ENCODE peak calls at places on chromosomes 2 and 18, in six cellular contexts. O, X, G, M, K and D are unnamed samples.

GRCh38 chr18:13676499-13676898 is 49.9 kb downstream of the FAM210A start:
- DNase-seq in G (no peak), K (no peak), O (no peak), X (no peak), M (no peak), D (no peak)

GRCh38 chr2:205107810-205108209 is 562.5 kb downstream of the PARD3B start:
- DNase-seq in M (no peak), X (no peak), G (peak), O (no peak), K (no peak), D (no peak)

GRCh38 chr2:203476881-203477280 is 58.2 kb downstream of the RAPH1 start:
- DNase-seq in M (no peak), G (no peak), K (no peak), X (no peak), O (no peak), D (no peak)

GRCh38 chr2:127700527-127701192 is 637 bp upstream of the SFT2D3 start:
- DNase-seq in O (peak), M (peak), X (peak), G (peak), K (peak), D (peak)

GRCh38 chr18:57437433-57437781 is 2.2 kb downstream of the ONECUT2 start:
- DNase-seq in O (peak), G (no peak), K (no peak), M (peak), X (no peak), D (no peak)

GRCh38 chr2:16773080-16773713 is 107.6 kb upstream of the CYRIA start:
- DNase-seq in K (no peak), G (peak), X (peak), O (peak), M (peak), D (peak)

GRCh38 chr2:37797081-37797480 is 125.6 kb upstream of the CDC42EP3 start:
- DNase-seq in O (no peak), X (no peak), K (no peak), M (no peak), G (no peak), D (no peak)

GRCh38 chr18:29164020-29164706 is 987.2 kb upstream of the CDH2 start:
- DNase-seq in X (peak), M (no peak), O (peak), K (no peak), G (no peak), D (no peak)

GRCh38 chr2:207920721-207921120 is 104.6 kb downstream of the PLEKHM3 start:
- DNase-seq in K (no peak), G (no peak), X (no peak), M (no peak), O (no peak), D (no peak)

GRCh38 chr2:73418343-73418742 is 32.7 kb downstream of the ALMS1 start:
- DNase-seq in O (no peak), X (no peak), K (no peak), G (no peak), M (no peak), D (no peak)

GRCh38 chr2:66661253-66662173 is 226.6 kb downstream of the MEIS1 start:
- DNase-seq in M (no peak), G (no peak), X (no peak), O (no peak), K (no peak), D (no peak)

GRCh38 chr2:159501743-159502142 is 114.6 kb downstream of the BAZ2B start:
- DNase-seq in G (no peak), K (no peak), X (no peak), O (no peak), M (no peak), D (no peak)

GRCh38 chr2:159497857-159498256 is 118.5 kb downstream of the BAZ2B start:
- DNase-seq in G (no peak), K (no peak), M (no peak), O (no peak), X (peak), D (no peak)

GRCh38 chr2:159497256-159497655 is 119.1 kb downstream of the BAZ2B start:
- DNase-seq in G (peak), K (no peak), M (no peak), O (peak), X (peak), D (no peak)
- TF ChIP-seq ZNF274 in G (no peak), K (no peak), M (no peak), O (no peak), X (no peak), D (no peak)

GRCh38 chr2:230217424-230217823 is 2.4 kb downstream of the SP110 start:
- DNase-seq in M (no peak), X (no peak), K (no peak), G (no peak), O (no peak), D (no peak)
- H3K4me3 ChIP-seq in M (no peak), X (no peak), K (peak), G (no peak), O (no peak), D (no peak)

GRCh38 chr18:36387296-36387695 is 89.8 kb downstream of the FHOD3 start:
- DNase-seq in X (no peak), K (no peak), M (no peak), G (no peak), O (no peak), D (no peak)
- TF ChIP-seq ZNF274 in X (no peak), K (no peak), M (no peak), G (no peak), O (no peak), D (no peak)

GRCh38 chr18:26545737-26546136 is 2.6 kb downstream of the KCTD1 start:
- DNase-seq in M (no peak), K (no peak), X (no peak), O (no peak), G (no peak), D (no peak)
- H3K4me3 ChIP-seq in M (peak), K (peak), X (no peak), O (peak), G (no peak), D (no peak)

GRCh38 chr2:1422131-1422530 is 8.9 kb downstream of the TPO start:
- DNase-seq in G (no peak), O (no peak), K (no peak), M (no peak), X (no peak), D (no peak)
- TF ChIP-seq ZNF274 in G (no peak), O (no peak), K (no peak), M (no peak), X (no peak), D (no peak)